ENCODE peak calls at places on chromosome 14, in six cellular contexts. One of them, this sample, is unnamed.

GRCh38 chr14:90554341-90554740 is 157.5 kb downstream of the CALM1 start:
- DNase-seq in activated CD4-positive, alpha-beta T cell treated with anti-CD3 and anti-CD28 coated beads, Interleukin-2, amount 50 U/mL, for 48 hours: no peak
- DNase-seq in EL: no peak
- DNase-seq in uterus: no peak
- DNase-seq in astrocyte of the cerebellum: no peak
- DNase-seq in head of caudate nucleus: peak; percentile 92
- DNase-seq in this sample: peak; percentile 39

GRCh38 chr14:56474419-56475022 is 105.1 kb upstream of the TMEM260 start:
- DNase-seq in activated CD4-positive, alpha-beta T cell treated with anti-CD3 and anti-CD28 coated beads, Interleukin-2, amount 50 U/mL, for 48 hours: no peak
- DNase-seq in EL: peak; percentile 35
- DNase-seq in uterus: no peak
- DNase-seq in astrocyte of the cerebellum: peak; percentile 28
- DNase-seq in head of caudate nucleus: no peak
- DNase-seq in this sample: peak; percentile 46

GRCh38 chr14:81464253-81465001 is 64.3 kb upstream of the STON2 start:
- DNase-seq in activated CD4-positive, alpha-beta T cell treated with anti-CD3 and anti-CD28 coated beads, Interleukin-2, amount 50 U/mL, for 48 hours: peak; percentile 59
- DNase-seq in EL: peak; percentile 63
- DNase-seq in uterus: no peak
- DNase-seq in astrocyte of the cerebellum: peak; percentile 28
- DNase-seq in head of caudate nucleus: peak; percentile 56
- DNase-seq in this sample: no peak

GRCh38 chr14:96253140-96253539 is 2.9 kb upstream of the BDKRB1 start:
- DNase-seq in activated CD4-positive, alpha-beta T cell treated with anti-CD3 and anti-CD28 coated beads, Interleukin-2, amount 50 U/mL, for 48 hours: no peak
- DNase-seq in EL: peak; percentile 94
- DNase-seq in uterus: no peak
- DNase-seq in astrocyte of the cerebellum: peak; percentile 68
- DNase-seq in head of caudate nucleus: no peak
- DNase-seq in this sample: no peak

GRCh38 chr14:62914873-62915272 is 130.4 kb downstream of the KCNH5 start:
- DNase-seq in activated CD4-positive, alpha-beta T cell treated with anti-CD3 and anti-CD28 coated beads, Interleukin-2, amount 50 U/mL, for 48 hours: no peak
- DNase-seq in EL: no peak
- DNase-seq in uterus: no peak
- DNase-seq in astrocyte of the cerebellum: no peak
- DNase-seq in head of caudate nucleus: no peak
- DNase-seq in this sample: no peak

GRCh38 chr14:99529899-99530298 is 48.7 kb downstream of the CCNK start:
- DNase-seq in activated CD4-positive, alpha-beta T cell treated with anti-CD3 and anti-CD28 coated beads, Interleukin-2, amount 50 U/mL, for 48 hours: no peak
- DNase-seq in EL: peak; percentile 71
- DNase-seq in uterus: no peak
- DNase-seq in astrocyte of the cerebellum: no peak
- DNase-seq in head of caudate nucleus: no peak
- DNase-seq in this sample: no peak

GRCh38 chr14:79265366-79265765 is 945.9 kb downstream of the DIO2 start:
- DNase-seq in activated CD4-positive, alpha-beta T cell treated with anti-CD3 and anti-CD28 coated beads, Interleukin-2, amount 50 U/mL, for 48 hours: no peak
- DNase-seq in EL: peak; percentile 43
- DNase-seq in uterus: no peak
- DNase-seq in astrocyte of the cerebellum: no peak
- DNase-seq in head of caudate nucleus: no peak
- DNase-seq in this sample: no peak

GRCh38 chr14:95495538-95496025 is 20.9 kb downstream of the SYNE3 start:
- DNase-seq in activated CD4-positive, alpha-beta T cell treated with anti-CD3 and anti-CD28 coated beads, Interleukin-2, amount 50 U/mL, for 48 hours: peak; percentile 41
- DNase-seq in EL: no peak
- DNase-seq in uterus: no peak
- DNase-seq in astrocyte of the cerebellum: no peak
- DNase-seq in head of caudate nucleus: no peak
- DNase-seq in this sample: no peak

GRCh38 chr14:99389171-99389826 is 91.4 kb downstream of the SETD3 start:
- DNase-seq in activated CD4-positive, alpha-beta T cell treated with anti-CD3 and anti-CD28 coated beads, Interleukin-2, amount 50 U/mL, for 48 hours: peak; percentile 70
- DNase-seq in EL: peak; percentile 55
- DNase-seq in uterus: no peak
- DNase-seq in astrocyte of the cerebellum: no peak
- DNase-seq in head of caudate nucleus: peak; percentile 74
- DNase-seq in this sample: no peak

GRCh38 chr14:68476212-68476964 is 316.5 kb downstream of the ZFP36L1 start:
- DNase-seq in activated CD4-positive, alpha-beta T cell treated with anti-CD3 and anti-CD28 coated beads, Interleukin-2, amount 50 U/mL, for 48 hours: no peak
- DNase-seq in EL: peak; percentile 93
- DNase-seq in uterus: peak; percentile 78
- DNase-seq in astrocyte of the cerebellum: peak; percentile 85
- DNase-seq in head of caudate nucleus: peak; percentile 68
- DNase-seq in this sample: no peak

GRCh38 chr14:32400480-32400879 is 71.4 kb downstream of the AKAP6 start:
- DNase-seq in activated CD4-positive, alpha-beta T cell treated with anti-CD3 and anti-CD28 coated beads, Interleukin-2, amount 50 U/mL, for 48 hours: no peak
- DNase-seq in EL: peak; percentile 56
- DNase-seq in uterus: no peak
- DNase-seq in astrocyte of the cerebellum: peak; percentile 59
- DNase-seq in head of caudate nucleus: no peak
- DNase-seq in this sample: no peak

GRCh38 chr14:79275367-79275655 is 936.0 kb downstream of the DIO2 start:
- DNase-seq in activated CD4-positive, alpha-beta T cell treated with anti-CD3 and anti-CD28 coated beads, Interleukin-2, amount 50 U/mL, for 48 hours: no peak
- DNase-seq in EL: no peak
- DNase-seq in uterus: no peak
- DNase-seq in astrocyte of the cerebellum: no peak
- DNase-seq in head of caudate nucleus: no peak
- DNase-seq in this sample: no peak

GRCh38 chr14:76772300-76773187 is 11.3 kb downstream of the VASH1 start:
- DNase-seq in activated CD4-positive, alpha-beta T cell treated with anti-CD3 and anti-CD28 coated beads, Interleukin-2, amount 50 U/mL, for 48 hours: no peak
- DNase-seq in EL: peak; percentile 51
- DNase-seq in uterus: peak; percentile 79
- DNase-seq in astrocyte of the cerebellum: no peak
- DNase-seq in head of caudate nucleus: no peak
- DNase-seq in this sample: no peak

GRCh38 chr14:99271951-99272668 is at the start of gene BCL11B:
- DNase-seq in activated CD4-positive, alpha-beta T cell treated with anti-CD3 and anti-CD28 coated beads, Interleukin-2, amount 50 U/mL, for 48 hours: peak; percentile 91
- DNase-seq in EL: peak; percentile 84
- DNase-seq in uterus: peak; percentile 37
- DNase-seq in astrocyte of the cerebellum: peak; percentile 81
- DNase-seq in head of caudate nucleus: peak; percentile 79
- DNase-seq in this sample: peak; percentile 82

GRCh38 chr14:88078525-88078924 is 73.6 kb downstream of the GPR65 start:
- DNase-seq in activated CD4-positive, alpha-beta T cell treated with anti-CD3 and anti-CD28 coated beads, Interleukin-2, amount 50 U/mL, for 48 hours: no peak
- DNase-seq in EL: no peak
- DNase-seq in uterus: no peak
- DNase-seq in astrocyte of the cerebellum: no peak
- DNase-seq in head of caudate nucleus: no peak
- DNase-seq in this sample: no peak

GRCh38 chr14:78005325-78005724 is 164.8 kb upstream of the NRXN3 start:
- DNase-seq in activated CD4-positive, alpha-beta T cell treated with anti-CD3 and anti-CD28 coated beads, Interleukin-2, amount 50 U/mL, for 48 hours: no peak
- DNase-seq in EL: peak; percentile 69
- DNase-seq in uterus: no peak
- DNase-seq in astrocyte of the cerebellum: peak; percentile 80
- DNase-seq in head of caudate nucleus: no peak
- DNase-seq in this sample: peak; percentile 12

GRCh38 chr14:91464615-91465205 is 45.4 kb downstream of the PPP4R3A start:
- DNase-seq in activated CD4-positive, alpha-beta T cell treated with anti-CD3 and anti-CD28 coated beads, Interleukin-2, amount 50 U/mL, for 48 hours: peak; percentile 52
- DNase-seq in EL: no peak
- DNase-seq in uterus: no peak
- DNase-seq in astrocyte of the cerebellum: no peak
- DNase-seq in head of caudate nucleus: no peak
- DNase-seq in this sample: no peak

This sample was measured in DMS153.